ENCODE peak calls at places on chromosome 22, in six cellular contexts. One of them, this sample, is unnamed.

GRCh38 chr22:49827307-49827852 is 293 bp downstream of the BRD1 start:
- DNase-seq in fibroblast of mammary gland: no peak
- DNase-seq in transverse colon: no peak
- DNase-seq in GM06990: no peak
- DNase-seq in cardiac fibroblast: no peak
- DNase-seq in gastrocnemius medialis: no peak
- DNase-seq in this sample: peak; percentile 60

GRCh38 chr22:45308624-45309421 is 911 bp upstream of the FAM118A start:
- DNase-seq in fibroblast of mammary gland: no peak
- DNase-seq in cardiac fibroblast: no peak
- DNase-seq in transverse colon: peak; percentile 42
- DNase-seq in GM06990: no peak
- DNase-seq in gastrocnemius medialis: no peak
- DNase-seq in this sample: no peak

GRCh38 chr22:34903416-34903815 is 162.5 kb upstream of the ISX start:
- DNase-seq in cardiac fibroblast: no peak
- DNase-seq in gastrocnemius medialis: no peak
- DNase-seq in fibroblast of mammary gland: no peak
- DNase-seq in transverse colon: no peak
- DNase-seq in GM06990: no peak
- DNase-seq in this sample: no peak

GRCh38 chr22:50019316-50019715 is 6.8 kb upstream of the IL17REL start:
- DNase-seq in transverse colon: peak; percentile 2
- DNase-seq in gastrocnemius medialis: no peak
- DNase-seq in cardiac fibroblast: no peak
- DNase-seq in GM06990: no peak
- DNase-seq in fibroblast of mammary gland: no peak
- DNase-seq in this sample: no peak

GRCh38 chr22:44891791-44892190 is 118.0 kb downstream of the PHF21B start:
- DNase-seq in gastrocnemius medialis: no peak
- DNase-seq in fibroblast of mammary gland: no peak
- DNase-seq in transverse colon: no peak
- DNase-seq in GM06990: no peak
- DNase-seq in cardiac fibroblast: no peak
- DNase-seq in this sample: peak; percentile 32

GRCh38 chr22:46373166-46373565 is 37.7 kb downstream of the TRMU start:
- DNase-seq in cardiac fibroblast: no peak
- DNase-seq in gastrocnemius medialis: no peak
- DNase-seq in GM06990: no peak
- DNase-seq in transverse colon: peak; percentile 50
- DNase-seq in fibroblast of mammary gland: no peak
- DNase-seq in this sample: no peak

GRCh38 chr22:49158741-49159564 is 668.7 kb downstream of the BRD1 start:
- DNase-seq in transverse colon: no peak
- DNase-seq in GM06990: no peak
- DNase-seq in fibroblast of mammary gland: no peak
- DNase-seq in cardiac fibroblast: no peak
- DNase-seq in gastrocnemius medialis: no peak
- DNase-seq in this sample: peak; percentile 18

GRCh38 chr22:50672471-50673230 is at the start of gene SHANK3:
- DNase-seq in fibroblast of mammary gland: no peak
- DNase-seq in cardiac fibroblast: no peak
- DNase-seq in GM06990: no peak
- DNase-seq in gastrocnemius medialis: peak; percentile 21
- DNase-seq in transverse colon: no peak
- DNase-seq in this sample: peak; percentile 55

GRCh38 chr22:43230983-43231723 is 44.2 kb upstream of the TTLL12 start:
- DNase-seq in fibroblast of mammary gland: peak; percentile 32
- DNase-seq in gastrocnemius medialis: no peak
- DNase-seq in transverse colon: peak; percentile 54
- DNase-seq in cardiac fibroblast: peak; percentile 47
- DNase-seq in GM06990: peak; percentile 28
- DNase-seq in this sample: peak; percentile 90

GRCh38 chr22:46931881-46932280 is 169.4 kb downstream of the TBC1D22A start:
- DNase-seq in cardiac fibroblast: peak; percentile 40
- DNase-seq in fibroblast of mammary gland: no peak
- DNase-seq in gastrocnemius medialis: no peak
- DNase-seq in transverse colon: no peak
- DNase-seq in GM06990: no peak
- DNase-seq in this sample: no peak

GRCh38 chr22:23061471-23062280 is 8.6 kb upstream of the GNAZ start:
- DNase-seq in gastrocnemius medialis: no peak
- DNase-seq in transverse colon: no peak
- DNase-seq in cardiac fibroblast: no peak
- DNase-seq in fibroblast of mammary gland: no peak
- DNase-seq in GM06990: no peak
- DNase-seq in this sample: peak; percentile 11

GRCh38 chr22:49966716-49967332 is 6.3 kb downstream of the PIM3 start:
- DNase-seq in gastrocnemius medialis: peak; percentile 76
- DNase-seq in GM06990: peak; percentile 37
- DNase-seq in transverse colon: peak; percentile 51
- DNase-seq in fibroblast of mammary gland: no peak
- DNase-seq in cardiac fibroblast: no peak
- DNase-seq in this sample: no peak

GRCh38 chr22:46053563-46054090 is 76.7 kb upstream of the WNT7B start:
- DNase-seq in transverse colon: peak; percentile 84
- DNase-seq in fibroblast of mammary gland: peak; percentile 65
- DNase-seq in GM06990: peak; percentile 65
- DNase-seq in cardiac fibroblast: peak; percentile 59
- DNase-seq in gastrocnemius medialis: peak; percentile 80
- DNase-seq in this sample: peak; percentile 61

GRCh38 chr22:41976070-41976901 is 7.0 kb downstream of the SEPTIN3 start:
- DNase-seq in fibroblast of mammary gland: no peak
- DNase-seq in GM06990: peak; percentile 43
- DNase-seq in transverse colon: peak; percentile 47
- DNase-seq in cardiac fibroblast: no peak
- DNase-seq in gastrocnemius medialis: no peak
- DNase-seq in this sample: peak; percentile 59

GRCh38 chr22:46220921-46221320 is 29.2 kb downstream of the CDPF1 start:
- DNase-seq in fibroblast of mammary gland: peak; percentile 61
- DNase-seq in gastrocnemius medialis: no peak
- DNase-seq in transverse colon: no peak
- DNase-seq in cardiac fibroblast: peak; percentile 72
- DNase-seq in GM06990: no peak
- DNase-seq in this sample: no peak

GRCh38 chr22:50641696-50642607 is 14.0 kb upstream of the ARSA start:
- DNase-seq in transverse colon: no peak
- DNase-seq in gastrocnemius medialis: no peak
- DNase-seq in fibroblast of mammary gland: peak; percentile 29
- DNase-seq in cardiac fibroblast: peak; percentile 30
- DNase-seq in GM06990: no peak
- DNase-seq in this sample: no peak

GRCh38 chr22:24367841-24368240 is 59.6 kb upstream of the ADORA2A start:
- DNase-seq in GM06990: no peak
- DNase-seq in fibroblast of mammary gland: peak; percentile 18
- DNase-seq in cardiac fibroblast: peak; percentile 15
- DNase-seq in gastrocnemius medialis: no peak
- DNase-seq in transverse colon: no peak
- DNase-seq in this sample: no peak

GRCh38 chr22:28923826-28924732 is 40.7 kb downstream of the ZNRF3 start:
- DNase-seq in fibroblast of mammary gland: no peak
- DNase-seq in transverse colon: peak; percentile 38
- DNase-seq in cardiac fibroblast: no peak
- DNase-seq in GM06990: no peak
- DNase-seq in gastrocnemius medialis: peak; percentile 66
- DNase-seq in this sample: no peak

GRCh38 chr22:35039625-35040024 is 26.3 kb upstream of the ISX start:
- DNase-seq in gastrocnemius medialis: no peak
- DNase-seq in cardiac fibroblast: no peak
- DNase-seq in GM06990: no peak
- DNase-seq in fibroblast of mammary gland: no peak
- DNase-seq in transverse colon: no peak
- DNase-seq in this sample: no peak

GRCh38 chr22:39234157-39234793 is 10.5 kb downstream of the PDGFB start:
- DNase-seq in fibroblast of mammary gland: no peak
- DNase-seq in transverse colon: no peak
- DNase-seq in cardiac fibroblast: peak; percentile 72
- DNase-seq in gastrocnemius medialis: peak; percentile 91
- DNase-seq in GM06990: no peak
- DNase-seq in this sample: no peak

GRCh38 chr22:48627203-48627602 is 1200.5 kb downstream of the BRD1 start:
- DNase-seq in gastrocnemius medialis: no peak
- DNase-seq in GM06990: no peak
- DNase-seq in transverse colon: no peak
- DNase-seq in fibroblast of mammary gland: no peak
- DNase-seq in cardiac fibroblast: no peak
- DNase-seq in this sample: no peak

GRCh38 chr22:23380230-23380573 is 199.9 kb downstream of the IGLL1 start:
- DNase-seq in cardiac fibroblast: no peak
- DNase-seq in transverse colon: no peak
- DNase-seq in gastrocnemius medialis: no peak
- DNase-seq in GM06990: no peak
- DNase-seq in fibroblast of mammary gland: no peak
- DNase-seq in this sample: no peak

GRCh38 chr22:38174626-38175025 is 7.0 kb downstream of the PLA2G6 start:
- DNase-seq in cardiac fibroblast: no peak
- DNase-seq in gastrocnemius medialis: no peak
- DNase-seq in transverse colon: no peak
- DNase-seq in fibroblast of mammary gland: no peak
- DNase-seq in GM06990: no peak
- DNase-seq in this sample: no peak

GRCh38 chr22:38177926-38178604 is 3.6 kb downstream of the PLA2G6 start:
- DNase-seq in gastrocnemius medialis: peak; percentile 95
- DNase-seq in cardiac fibroblast: peak; percentile 94
- DNase-seq in fibroblast of mammary gland: peak; percentile 88
- DNase-seq in GM06990: no peak
- DNase-seq in transverse colon: peak; percentile 51
- DNase-seq in this sample: no peak

GRCh38 chr22:38175206-38176118 is 6.2 kb downstream of the PLA2G6 start:
- DNase-seq in fibroblast of mammary gland: no peak
- DNase-seq in cardiac fibroblast: no peak
- DNase-seq in gastrocnemius medialis: no peak
- DNase-seq in transverse colon: no peak
- DNase-seq in GM06990: no peak
- DNase-seq in this sample: no peak

GRCh38 chr22:38177044-38177443 is 4.6 kb downstream of the PLA2G6 start:
- DNase-seq in fibroblast of mammary gland: no peak
- DNase-seq in GM06990: no peak
- DNase-seq in gastrocnemius medialis: peak; percentile 18
- DNase-seq in transverse colon: no peak
- DNase-seq in cardiac fibroblast: no peak
- DNase-seq in this sample: no peak

GRCh38 chr22:38176170-38176741 is 5.4 kb downstream of the PLA2G6 start:
- DNase-seq in gastrocnemius medialis: peak; percentile 99
- DNase-seq in fibroblast of mammary gland: peak; percentile 86
- DNase-seq in cardiac fibroblast: peak; percentile 96
- DNase-seq in GM06990: peak; percentile 74
- DNase-seq in transverse colon: peak; percentile 56
- DNase-seq in this sample: peak; percentile 69
- TF ChIP-seq CTCF in gastrocnemius medialis: no peak
- TF ChIP-seq CTCF in fibroblast of mammary gland: no peak
- TF ChIP-seq CTCF in cardiac fibroblast: no peak
- TF ChIP-seq CTCF in GM06990: no peak
- TF ChIP-seq CTCF in transverse colon: no peak
- TF ChIP-seq CTCF in this sample: no peak

DNA sequence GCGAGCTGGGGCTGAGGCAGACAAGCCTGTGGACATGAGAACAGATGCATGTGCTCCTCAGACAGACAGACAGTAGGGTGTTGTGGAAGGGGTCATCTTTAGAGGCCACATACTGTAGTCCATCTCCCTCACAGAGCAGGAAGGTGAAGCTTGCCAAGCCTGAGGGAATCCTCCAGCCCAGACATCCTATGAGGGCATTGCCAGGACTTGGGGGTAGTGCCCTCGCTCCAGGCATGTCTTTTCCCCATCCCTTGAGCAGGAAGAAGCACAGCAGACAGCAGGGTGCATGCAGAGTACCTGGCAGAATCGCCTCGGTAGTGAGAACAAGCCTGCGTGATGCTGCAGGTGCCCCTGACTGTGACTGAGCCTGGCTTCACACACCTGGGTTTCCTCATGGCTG is 66.5 kb upstream of the CLDN5 start:
- DNase-seq in gastrocnemius medialis: no peak
- DNase-seq in transverse colon: no peak
- DNase-seq in GM06990: no peak
- DNase-seq in cardiac fibroblast: no peak
- DNase-seq in fibroblast of mammary gland: no peak
- DNase-seq in this sample: no peak
- TF ChIP-seq CTCF in gastrocnemius medialis: no peak
- TF ChIP-seq CTCF in transverse colon: no peak
- TF ChIP-seq CTCF in GM06990: no peak
- TF ChIP-seq CTCF in cardiac fibroblast: no peak
- TF ChIP-seq CTCF in fibroblast of mammary gland: no peak
- TF ChIP-seq CTCF in this sample: no peak

DNA sequence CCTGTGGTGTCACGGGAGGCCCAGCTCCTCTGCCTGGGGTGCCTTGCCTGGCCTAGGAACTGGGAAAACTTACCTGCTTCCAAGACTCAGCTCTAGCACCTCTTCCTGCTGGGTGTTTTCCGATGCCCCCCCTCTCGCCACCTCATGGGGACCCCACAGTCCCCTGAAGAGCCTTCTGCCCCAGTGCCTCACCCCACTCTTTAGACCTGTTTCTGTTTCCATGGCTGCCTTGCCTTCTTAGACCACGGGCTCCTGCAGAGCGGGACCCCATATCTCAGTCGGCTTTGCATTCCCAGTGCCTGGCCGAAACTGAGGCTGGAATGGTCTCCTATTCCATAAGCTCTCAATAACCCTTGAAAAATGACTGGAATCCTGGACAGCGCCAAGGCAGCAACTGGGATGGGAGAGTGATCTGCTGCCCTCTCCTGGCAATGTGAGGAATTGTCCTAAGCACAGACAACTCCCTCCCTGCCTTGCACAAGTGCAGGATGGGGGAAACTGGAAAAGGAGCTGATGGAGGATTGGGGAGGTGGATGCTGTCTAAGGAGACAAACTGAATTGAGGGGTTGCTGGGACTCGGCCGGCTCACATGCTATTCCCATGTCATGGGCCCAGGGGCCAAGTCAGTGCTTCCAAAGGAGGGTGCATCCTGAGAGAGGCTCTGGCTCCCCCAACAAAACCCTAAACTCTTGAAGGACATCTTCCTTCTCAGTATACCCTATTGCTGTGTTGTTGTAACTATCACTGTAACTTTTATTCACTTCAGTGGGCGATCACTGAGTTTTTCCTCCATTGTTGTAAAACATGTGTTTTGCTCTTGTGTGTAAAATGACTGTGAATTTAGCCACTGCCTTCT is 26.6 kb upstream of the IL17RA start:
- DNase-seq in GM06990: peak; percentile 34
- DNase-seq in gastrocnemius medialis: peak; percentile 52
- DNase-seq in transverse colon: peak; percentile 60
- DNase-seq in cardiac fibroblast: peak; percentile 79
- DNase-seq in fibroblast of mammary gland: peak; percentile 77
- DNase-seq in this sample: peak; percentile 76
- TF ChIP-seq CTCF in GM06990: peak; percentile 92
- TF ChIP-seq CTCF in gastrocnemius medialis: peak; percentile 90
- TF ChIP-seq CTCF in transverse colon: peak; percentile 77
- TF ChIP-seq CTCF in cardiac fibroblast: peak; percentile 97
- TF ChIP-seq CTCF in fibroblast of mammary gland: peak; percentile 97
- TF ChIP-seq CTCF in this sample: peak; percentile 84

DNA sequence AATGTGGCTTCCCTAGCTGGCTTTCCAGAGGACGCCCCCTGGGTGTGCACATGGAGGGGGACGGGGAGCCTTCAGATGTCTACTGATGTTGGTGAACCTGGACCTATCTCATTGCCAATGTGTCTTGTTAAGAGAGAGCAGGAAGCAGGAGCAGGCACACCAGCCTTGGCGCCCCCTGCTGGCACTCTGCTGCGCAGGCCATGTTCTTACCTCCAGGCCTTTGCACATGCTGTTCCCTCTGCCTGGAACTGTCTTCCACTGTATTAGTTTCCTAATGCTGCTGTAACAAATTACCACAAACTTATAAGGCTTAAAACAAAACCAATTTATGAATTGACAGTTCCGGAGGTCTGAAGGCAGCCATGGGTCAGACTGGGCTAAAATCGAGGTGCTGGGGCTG is 23.6 kb upstream of the MN1 start:
- DNase-seq in cardiac fibroblast: peak; percentile 20
- DNase-seq in fibroblast of mammary gland: peak; percentile 15
- DNase-seq in GM06990: no peak
- DNase-seq in transverse colon: no peak
- DNase-seq in gastrocnemius medialis: no peak
- DNase-seq in this sample: no peak
- TF ChIP-seq CTCF in cardiac fibroblast: peak; percentile 44
- TF ChIP-seq CTCF in fibroblast of mammary gland: peak; percentile 40
- TF ChIP-seq CTCF in GM06990: peak; percentile 54
- TF ChIP-seq CTCF in transverse colon: no peak
- TF ChIP-seq CTCF in gastrocnemius medialis: no peak
- TF ChIP-seq CTCF in this sample: no peak

This sample was measured in GM13976.